ENCODE peak calls at places on chromosomes 16 and 17, in six cellular contexts. One of them, this sample, is unnamed.

GRCh38 chr17:62676231-62676943 is 48.9 kb downstream of the MRC2 start:
- DNase-seq in neural crest cell: no peak
- DNase-seq in left ventricle myocardium inferior: no peak
- DNase-seq in ovary: no peak
- DNase-seq in dorsolateral prefrontal cortex: no peak
- DNase-seq in GM10248: no peak
- DNase-seq in this sample: no peak

GRCh38 chr17:16085066-16085699 is 85.6 kb downstream of the TTC19 start:
- DNase-seq in neural crest cell: no peak
- DNase-seq in left ventricle myocardium inferior: no peak
- DNase-seq in ovary: no peak
- DNase-seq in dorsolateral prefrontal cortex: no peak
- DNase-seq in GM10248: no peak
- DNase-seq in this sample: no peak

GRCh38 chr16:5730783-5731182 is 633.2 kb upstream of the EEF2KMT start:
- DNase-seq in neural crest cell: no peak
- DNase-seq in left ventricle myocardium inferior: no peak
- DNase-seq in ovary: no peak
- DNase-seq in dorsolateral prefrontal cortex: no peak
- DNase-seq in GM10248: no peak
- DNase-seq in this sample: no peak

GRCh38 chr17:50185724-50186545 is 15.5 kb downstream of the COL1A1 start:
- DNase-seq in neural crest cell: no peak
- DNase-seq in left ventricle myocardium inferior: no peak
- DNase-seq in ovary: no peak
- DNase-seq in dorsolateral prefrontal cortex: no peak
- DNase-seq in GM10248: no peak
- DNase-seq in this sample: no peak

GRCh38 chr17:78448356-78448993 is 70.0 kb downstream of the PGS1 start:
- DNase-seq in neural crest cell: no peak
- DNase-seq in left ventricle myocardium inferior: no peak
- DNase-seq in ovary: no peak
- DNase-seq in dorsolateral prefrontal cortex: no peak
- DNase-seq in GM10248: no peak
- DNase-seq in this sample: no peak

GRCh38 chr16:67245189-67245585 is 2.1 kb downstream of the FHOD1 start:
- DNase-seq in neural crest cell: no peak
- DNase-seq in left ventricle myocardium inferior: no peak
- DNase-seq in ovary: no peak
- DNase-seq in dorsolateral prefrontal cortex: no peak
- DNase-seq in GM10248: no peak
- DNase-seq in this sample: no peak

GRCh38 chr17:27906623-27907022 is 13.5 kb upstream of the LYRM9 start:
- DNase-seq in neural crest cell: no peak
- DNase-seq in left ventricle myocardium inferior: no peak
- DNase-seq in ovary: peak; percentile 12
- DNase-seq in dorsolateral prefrontal cortex: no peak
- DNase-seq in GM10248: no peak
- DNase-seq in this sample: no peak

GRCh38 chr16:29675811-29676643 is 3.0 kb upstream of the QPRT start:
- DNase-seq in neural crest cell: no peak
- DNase-seq in left ventricle myocardium inferior: no peak
- DNase-seq in ovary: no peak
- DNase-seq in dorsolateral prefrontal cortex: no peak
- DNase-seq in GM10248: no peak
- DNase-seq in this sample: peak; percentile 45

GRCh38 chr16:588639-588888 is 1.3 kb upstream of the RAB40C start:
- DNase-seq in neural crest cell: peak; percentile 48
- DNase-seq in left ventricle myocardium inferior: no peak
- DNase-seq in ovary: peak; percentile 44
- DNase-seq in dorsolateral prefrontal cortex: no peak
- DNase-seq in GM10248: no peak
- DNase-seq in this sample: no peak

GRCh38 chr17:32142857-32143524 is 689 bp downstream of the RHOT1 start:
- DNase-seq in neural crest cell: peak; percentile 18
- DNase-seq in left ventricle myocardium inferior: peak; percentile 64
- DNase-seq in ovary: peak; percentile 33
- DNase-seq in dorsolateral prefrontal cortex: peak; percentile 48
- DNase-seq in GM10248: peak; percentile 31
- DNase-seq in this sample: peak; percentile 35

GRCh38 chr16:47967374-47967773 is 188.4 kb downstream of the ABCC12 start:
- DNase-seq in neural crest cell: no peak
- DNase-seq in left ventricle myocardium inferior: no peak
- DNase-seq in ovary: no peak
- DNase-seq in dorsolateral prefrontal cortex: no peak
- DNase-seq in GM10248: no peak
- DNase-seq in this sample: no peak

GRCh38 chr17:9342225-9342624 is 233.4 kb downstream of the STX8 start:
- DNase-seq in neural crest cell: no peak
- DNase-seq in left ventricle myocardium inferior: no peak
- DNase-seq in ovary: no peak
- DNase-seq in dorsolateral prefrontal cortex: no peak
- DNase-seq in GM10248: no peak
- DNase-seq in this sample: no peak

GRCh38 chr16:54633943-54634362 is 296.7 kb upstream of the IRX5 start:
- DNase-seq in neural crest cell: peak; percentile 38
- DNase-seq in left ventricle myocardium inferior: no peak
- DNase-seq in ovary: no peak
- DNase-seq in dorsolateral prefrontal cortex: no peak
- DNase-seq in GM10248: no peak
- DNase-seq in this sample: no peak

GRCh38 chr17:30913955-30914354 is 7.8 kb upstream of the ADAP2 start:
- DNase-seq in neural crest cell: no peak
- DNase-seq in left ventricle myocardium inferior: no peak
- DNase-seq in ovary: no peak
- DNase-seq in dorsolateral prefrontal cortex: no peak
- DNase-seq in GM10248: no peak
- DNase-seq in this sample: no peak

GRCh38 chr16:82298472-82298871 is 128.4 kb upstream of the MPHOSPH6 start:
- DNase-seq in neural crest cell: no peak
- DNase-seq in left ventricle myocardium inferior: no peak
- DNase-seq in ovary: no peak
- DNase-seq in dorsolateral prefrontal cortex: no peak
- DNase-seq in GM10248: no peak
- DNase-seq in this sample: no peak

GRCh38 chr16:3656491-3657468 is 2.3 kb downstream of the DNASE1 start:
- DNase-seq in neural crest cell: no peak
- DNase-seq in left ventricle myocardium inferior: no peak
- DNase-seq in ovary: no peak
- DNase-seq in dorsolateral prefrontal cortex: no peak
- DNase-seq in GM10248: no peak
- DNase-seq in this sample: no peak

GRCh38 chr17:72987166-72987565 is 105.3 kb downstream of the SLC39A11 start:
- DNase-seq in neural crest cell: no peak
- DNase-seq in left ventricle myocardium inferior: no peak
- DNase-seq in ovary: no peak
- DNase-seq in dorsolateral prefrontal cortex: no peak
- DNase-seq in GM10248: no peak
- DNase-seq in this sample: no peak

GRCh38 chr16:28905800-28906372 is 19.2 kb downstream of the RABEP2 start:
- DNase-seq in neural crest cell: no peak
- DNase-seq in left ventricle myocardium inferior: no peak
- DNase-seq in ovary: no peak
- DNase-seq in dorsolateral prefrontal cortex: no peak
- DNase-seq in GM10248: no peak
- DNase-seq in this sample: no peak

GRCh38 chr16:13923703-13924298 is 3.8 kb downstream of the ERCC4 start:
- DNase-seq in neural crest cell: no peak
- DNase-seq in left ventricle myocardium inferior: no peak
- DNase-seq in ovary: no peak
- DNase-seq in dorsolateral prefrontal cortex: no peak
- DNase-seq in GM10248: peak; percentile 34
- DNase-seq in this sample: peak; percentile 36

GRCh38 chr17:77745702-77746101 is 212.8 kb upstream of the TNRC6C start:
- DNase-seq in neural crest cell: no peak
- DNase-seq in left ventricle myocardium inferior: no peak
- DNase-seq in ovary: no peak
- DNase-seq in dorsolateral prefrontal cortex: no peak
- DNase-seq in GM10248: no peak
- DNase-seq in this sample: no peak

GRCh38 chr17:60970741-60971140 is 293.1 kb downstream of the BCAS3 start:
- DNase-seq in neural crest cell: no peak
- DNase-seq in left ventricle myocardium inferior: no peak
- DNase-seq in ovary: no peak
- DNase-seq in dorsolateral prefrontal cortex: no peak
- DNase-seq in GM10248: no peak
- DNase-seq in this sample: no peak

GRCh38 chr17:56125830-56126819 is 27.1 kb upstream of the ANKFN1 start:
- DNase-seq in neural crest cell: peak; percentile 18
- DNase-seq in left ventricle myocardium inferior: no peak
- DNase-seq in ovary: no peak
- DNase-seq in dorsolateral prefrontal cortex: no peak
- DNase-seq in GM10248: no peak
- DNase-seq in this sample: no peak

GRCh38 chr17:42855048-42855596 is 4.1 kb downstream of the AOC3 start:
- DNase-seq in neural crest cell: no peak
- DNase-seq in left ventricle myocardium inferior: no peak
- DNase-seq in ovary: no peak
- DNase-seq in dorsolateral prefrontal cortex: no peak
- DNase-seq in GM10248: no peak
- DNase-seq in this sample: no peak

GRCh38 chr16:19886061-19886792 is 1.6 kb upstream of the GPRC5B start:
- DNase-seq in neural crest cell: peak; percentile 86
- DNase-seq in left ventricle myocardium inferior: peak; percentile 76
- DNase-seq in ovary: peak; percentile 75
- DNase-seq in dorsolateral prefrontal cortex: peak; percentile 84
- DNase-seq in GM10248: peak; percentile 75
- DNase-seq in this sample: peak; percentile 77

GRCh38 chr16:19883296-19883951 is 1.2 kb downstream of the GPRC5B start:
- DNase-seq in neural crest cell: peak; percentile 55
- DNase-seq in left ventricle myocardium inferior: peak; percentile 48
- DNase-seq in ovary: peak; percentile 59
- DNase-seq in dorsolateral prefrontal cortex: peak; percentile 78
- DNase-seq in GM10248: no peak
- DNase-seq in this sample: no peak

GRCh38 chr16:19885456-19886060 is 910 bp upstream of the GPRC5B start:
- DNase-seq in neural crest cell: no peak
- DNase-seq in left ventricle myocardium inferior: peak; percentile 27
- DNase-seq in ovary: peak; percentile 48
- DNase-seq in dorsolateral prefrontal cortex: peak; percentile 59
- DNase-seq in GM10248: no peak
- DNase-seq in this sample: no peak

GRCh38 chr16:19884021-19884485 is 595 bp downstream of the GPRC5B start:
- DNase-seq in neural crest cell: no peak
- DNase-seq in left ventricle myocardium inferior: peak; percentile 23
- DNase-seq in ovary: peak; percentile 47
- DNase-seq in dorsolateral prefrontal cortex: no peak
- DNase-seq in GM10248: no peak
- DNase-seq in this sample: no peak

DNA sequence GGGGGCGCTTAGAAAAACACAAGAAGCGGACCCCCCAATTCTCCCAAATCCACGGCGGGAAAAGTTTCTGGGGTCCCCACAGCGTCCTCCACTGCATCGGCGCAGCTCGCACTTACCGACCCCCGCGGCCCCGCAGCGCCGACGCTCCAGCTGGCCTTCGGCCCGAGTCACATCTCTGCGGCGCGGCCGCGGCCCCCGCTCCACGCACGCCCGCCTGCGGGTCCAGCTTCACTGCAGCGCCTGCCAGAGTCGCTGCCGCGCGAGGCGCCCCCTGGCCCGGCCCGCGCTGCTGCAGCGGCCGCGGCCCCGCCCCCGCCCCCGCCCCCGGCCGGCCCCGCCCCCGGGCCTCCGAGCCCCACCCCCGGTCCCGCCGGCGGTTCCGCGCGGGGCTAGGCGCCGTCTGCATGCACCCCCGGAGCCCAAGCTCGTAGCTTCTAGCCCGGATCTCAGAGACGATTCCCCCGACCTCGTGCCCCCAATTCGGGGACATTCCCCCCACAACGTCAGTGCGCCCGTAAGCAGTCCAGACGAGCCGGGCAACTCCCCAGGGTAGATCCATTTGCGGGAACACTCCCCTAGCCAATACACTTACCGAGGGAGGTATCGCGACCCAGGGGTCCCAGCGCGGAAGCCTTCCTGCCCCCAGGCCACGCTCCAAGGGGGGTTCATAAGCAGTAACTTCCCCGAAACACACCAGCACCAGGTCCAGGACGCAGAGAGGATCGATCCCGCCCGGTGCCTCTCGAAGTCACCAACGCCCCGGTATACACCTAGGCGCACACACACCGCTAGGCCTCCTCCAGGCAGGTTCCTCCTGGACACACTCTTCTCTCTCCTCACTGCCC is at the start of gene GPRC5B:
- DNase-seq in neural crest cell: peak; percentile 33
- DNase-seq in left ventricle myocardium inferior: peak; percentile 63
- DNase-seq in ovary: peak; percentile 69
- DNase-seq in dorsolateral prefrontal cortex: peak; percentile 79
- DNase-seq in GM10248: peak; percentile 61
- DNase-seq in this sample: peak; percentile 74
- TF ChIP-seq CTCF in neural crest cell: peak; percentile 22
- TF ChIP-seq CTCF in left ventricle myocardium inferior: peak; percentile 31
- TF ChIP-seq CTCF in ovary: no peak
- TF ChIP-seq CTCF in dorsolateral prefrontal cortex: no peak
- TF ChIP-seq CTCF in GM10248: peak; percentile 33
- TF ChIP-seq CTCF in this sample: peak; percentile 13

DNA sequence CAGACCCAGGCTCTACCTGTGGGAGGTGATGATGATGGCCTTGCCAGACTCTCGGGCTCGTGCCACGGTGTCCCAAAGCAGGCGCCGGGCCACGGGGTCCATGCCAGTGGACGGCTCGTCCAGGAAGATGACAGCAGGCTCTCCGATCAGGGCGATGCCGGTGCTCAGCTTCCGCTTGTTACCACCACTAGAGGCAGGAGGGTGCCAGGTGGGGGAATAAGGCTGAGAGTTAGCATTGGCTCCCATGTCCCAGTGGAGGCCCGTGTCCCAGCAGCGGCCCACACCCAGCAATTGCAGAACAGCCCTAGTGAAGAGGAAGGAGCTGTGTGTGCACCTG is 10.3 kb upstream of the RNPS1 start:
- DNase-seq in neural crest cell: no peak
- DNase-seq in left ventricle myocardium inferior: no peak
- DNase-seq in ovary: no peak
- DNase-seq in dorsolateral prefrontal cortex: no peak
- DNase-seq in GM10248: no peak
- DNase-seq in this sample: no peak
- TF ChIP-seq CTCF in neural crest cell: no peak
- TF ChIP-seq CTCF in left ventricle myocardium inferior: no peak
- TF ChIP-seq CTCF in ovary: no peak
- TF ChIP-seq CTCF in dorsolateral prefrontal cortex: no peak
- TF ChIP-seq CTCF in GM10248: no peak
- TF ChIP-seq CTCF in this sample: no peak

DNA sequence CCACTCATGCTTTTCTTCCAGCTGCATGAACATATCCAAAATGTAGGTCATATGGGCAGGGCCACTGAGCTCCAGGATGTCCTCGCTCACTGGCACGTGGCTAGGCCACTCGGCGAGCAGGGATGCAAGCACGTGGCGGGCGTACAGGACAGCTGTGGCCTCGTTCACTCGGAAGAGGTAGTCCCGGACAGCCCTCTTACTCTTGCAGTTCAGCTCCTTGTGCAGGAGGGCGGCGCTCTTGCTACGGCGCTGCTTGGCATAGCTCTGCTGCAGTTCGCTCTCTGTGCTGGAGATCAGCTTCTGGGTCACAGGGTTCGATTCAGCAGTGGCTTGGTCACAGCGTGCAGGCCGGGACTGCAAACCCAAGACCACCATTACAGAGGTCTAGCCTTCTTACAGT is 53.1 kb upstream of the ATP2A3 start:
- DNase-seq in neural crest cell: no peak
- DNase-seq in left ventricle myocardium inferior: no peak
- DNase-seq in ovary: no peak
- DNase-seq in dorsolateral prefrontal cortex: no peak
- DNase-seq in GM10248: no peak
- DNase-seq in this sample: no peak
- TF ChIP-seq CTCF in neural crest cell: peak; percentile 34
- TF ChIP-seq CTCF in left ventricle myocardium inferior: peak; percentile 16
- TF ChIP-seq CTCF in ovary: no peak
- TF ChIP-seq CTCF in dorsolateral prefrontal cortex: no peak
- TF ChIP-seq CTCF in GM10248: peak; percentile 20
- TF ChIP-seq CTCF in this sample: peak; percentile 35

GRCh38 chr17:51585514-51586104 is 325.3 kb downstream of the UTP18 start:
- DNase-seq in neural crest cell: peak; percentile 35
- DNase-seq in left ventricle myocardium inferior: no peak
- DNase-seq in ovary: no peak
- DNase-seq in dorsolateral prefrontal cortex: no peak
- DNase-seq in GM10248: no peak
- DNase-seq in this sample: no peak
- TF ChIP-seq CTCF in neural crest cell: peak; percentile 68
- TF ChIP-seq CTCF in left ventricle myocardium inferior: peak; percentile 64
- TF ChIP-seq CTCF in ovary: no peak
- TF ChIP-seq CTCF in dorsolateral prefrontal cortex: no peak
- TF ChIP-seq CTCF in GM10248: no peak
- TF ChIP-seq CTCF in this sample: peak; percentile 38

This sample was measured in GM13977.